ENCODE peak calls at places on chromosome X, in seven cellular contexts. O is fibroblast of lung, N is PC-3, R is GM23338, V is AG04449, F is cardiac muscle cell, P is brain microvascular endothelial cell. U is an unnamed sample.

GRCh38 chrX:47179221-47179927 is 14.3 kb upstream of the UBA1 start:
- DNase-seq in R (no peak), P (no peak), O (peak), N (peak), F (no peak), V (no peak), U (no peak)

GRCh38 chrX:7061429-7061828 is 86.1 kb upstream of the STS start:
- DNase-seq in V (no peak), P (no peak), N (peak), O (no peak), R (no peak), F (no peak), U (no peak)

GRCh38 chrX:63889001-63889400 is 104.0 kb upstream of the ARHGEF9 start:
- DNase-seq in R (no peak), P (peak), F (no peak), V (peak), N (peak), O (peak), U (no peak)

GRCh38 chrX:77003956-77004355 is 443.2 kb upstream of the FGF16 start:
- DNase-seq in P (no peak), R (no peak), N (peak), O (peak), V (no peak), F (no peak), U (no peak)

GRCh38 chrX:47232803-47233332 is at the start of gene USP11:
- DNase-seq in V (no peak), P (peak), O (peak), F (peak), R (peak), N (peak), U (peak)

GRCh38 chrX:97616883-97617510 is 733.3 kb downstream of the RPA4 start:
- DNase-seq in P (peak), N (peak), R (no peak), F (no peak), V (peak), O (peak), U (peak)

GRCh38 chrX:84144281-84144680 is 43.7 kb downstream of the RPS6KA6 start:
- DNase-seq in V (no peak), R (no peak), O (peak), P (no peak), N (no peak), F (no peak), U (no peak)

GRCh38 chrX:88437563-88437962 is 309.5 kb upstream of the CPXCR1 start:
- DNase-seq in F (no peak), N (no peak), R (no peak), V (no peak), O (no peak), P (no peak), U (no peak)

GRCh38 chrX:26783512-26784225 is 567.7 kb downstream of the MAGEB5 start:
- DNase-seq in R (peak), P (peak), O (peak), F (peak), N (peak), V (no peak), U (peak)

GRCh38 chrX:19556202-19556601 is 40.9 kb upstream of the MAP3K15 start:
- DNase-seq in O (no peak), P (no peak), F (no peak), V (no peak), R (no peak), N (no peak), U (no peak)

GRCh38 chrX:139759637-139760036 is 51.7 kb upstream of the MCF2 start:
- DNase-seq in O (peak), V (no peak), F (peak), R (peak), N (peak), P (peak), U (no peak)

GRCh38 chrX:36961590-36961989 is 46.6 kb upstream of the FAM47C start:
- DNase-seq in R (no peak), P (no peak), V (no peak), N (peak), O (no peak), F (no peak), U (no peak)

GRCh38 chrX:49183701-49184281 is 2.4 kb downstream of the PRICKLE3 start:
- DNase-seq in N (no peak), V (no peak), R (no peak), F (no peak), O (no peak), P (no peak), U (no peak)

GRCh38 chrX:139734996-139735395 is 27.0 kb upstream of the MCF2 start:
- DNase-seq in P (no peak), N (no peak), O (no peak), R (no peak), V (no peak), F (no peak), U (no peak)

GRCh38 chrX:132071260-132071659 is 48.2 kb downstream of the STK26 start:
- DNase-seq in P (no peak), N (peak), O (peak), V (no peak), R (peak), F (peak), U (no peak)

GRCh38 chrX:22389544-22390243 is 117.0 kb downstream of the CBLL2 start:
- DNase-seq in O (peak), P (peak), F (no peak), R (no peak), N (peak), V (peak), U (no peak)

GRCh38 chrX:107429090-107429489 is 20.4 kb upstream of the FRMPD3 start:
- DNase-seq in N (peak), P (no peak), R (peak), O (no peak), F (peak), V (no peak), U (peak)

GRCh38 chrX:108397627-108398392 is 40.4 kb downstream of the COL4A6 start:
- DNase-seq in O (peak), N (peak), P (peak), R (no peak), F (no peak), V (no peak), U (no peak)

GRCh38 chrX:45711231-45711630 is 510.6 kb upstream of the DIPK2B start:
- DNase-seq in R (no peak), P (no peak), O (peak), V (no peak), F (no peak), N (peak), U (no peak)

GRCh38 chrX:54944816-54945215 is 24.2 kb downstream of the TRO start:
- DNase-seq in O (no peak), P (no peak), V (no peak), N (no peak), F (no peak), R (no peak), U (no peak)

GRCh38 chrX:49041683-49042529 is 1.3 kb downstream of the TFE3 start:
- DNase-seq in V (no peak), R (peak), P (peak), F (no peak), O (peak), N (peak), U (no peak)

GRCh38 chrX:130299279-130300009 is 30.7 kb upstream of the ZNF280C start:
- DNase-seq in V (no peak), N (no peak), P (no peak), R (peak), O (no peak), F (peak), U (no peak)

GRCh38 chrX:150211988-150212387 is 151.1 kb upstream of the MAMLD1 start:
- DNase-seq in P (peak), R (no peak), V (no peak), N (peak), F (no peak), O (peak), U (no peak)

GRCh38 chrX:106608016-106608415 is 3.8 kb upstream of the RADX start:
- DNase-seq in P (no peak), F (no peak), O (no peak), V (no peak), R (peak), N (no peak), U (no peak)

GRCh38 chrX:43706786-43707185 is 50.7 kb downstream of the MAOA start:
- DNase-seq in O (no peak), V (no peak), R (no peak), F (no peak), P (no peak), N (peak), U (no peak)

GRCh38 chrX:108537005-108537404 is 97.4 kb downstream of the COL4A5 start:
- DNase-seq in P (peak), V (no peak), F (peak), R (peak), N (peak), O (peak), U (peak)

GRCh38 chrX:149937881-149938426 is 337 bp downstream of the EOLA2 start:
- DNase-seq in O (peak), N (no peak), V (no peak), R (peak), F (no peak), P (no peak), U (no peak)

GRCh38 chrX:123504047-123504446 is 228.8 kb downstream of the THOC2 start:
- DNase-seq in N (no peak), F (no peak), V (no peak), P (no peak), R (no peak), O (peak), U (no peak)

GRCh38 chrX:70041993-70042392 is 7.7 kb downstream of the AWAT2 start:
- DNase-seq in F (no peak), R (no peak), N (no peak), V (no peak), P (no peak), O (no peak), U (no peak)

GRCh38 chrX:135543924-135544323 is 23.5 kb downstream of the INTS6L start:
- DNase-seq in N (no peak), O (no peak), F (no peak), V (no peak), P (no peak), R (peak), U (no peak)

GRCh38 chrX:139692506-139692849 is 15.5 kb downstream of the MCF2 start:
- DNase-seq in F (no peak), R (peak), V (no peak), P (no peak), N (no peak), O (no peak), U (no peak)

GRCh38 chrX:120642871-120643270 is 13.0 kb upstream of the C1GALT1C1 start:
- DNase-seq in P (no peak), V (no peak), R (no peak), O (no peak), N (no peak), F (no peak), U (no peak)

GRCh38 chrX:30693999-30694650 is 40.9 kb downstream of the GK start:
- DNase-seq in O (no peak), F (no peak), V (no peak), P (no peak), N (no peak), R (no peak), U (no peak)

GRCh38 chrX:129139837-129140679 is 383.2 kb downstream of the SMARCA1 start:
- DNase-seq in F (no peak), R (no peak), P (peak), V (no peak), O (peak), N (peak), U (no peak)

GRCh38 chrX:108025954-108026616 is 18.8 kb upstream of the VSIG1 start:
- DNase-seq in O (no peak), V (no peak), R (no peak), F (no peak), P (no peak), N (peak), U (no peak)

DNA sequence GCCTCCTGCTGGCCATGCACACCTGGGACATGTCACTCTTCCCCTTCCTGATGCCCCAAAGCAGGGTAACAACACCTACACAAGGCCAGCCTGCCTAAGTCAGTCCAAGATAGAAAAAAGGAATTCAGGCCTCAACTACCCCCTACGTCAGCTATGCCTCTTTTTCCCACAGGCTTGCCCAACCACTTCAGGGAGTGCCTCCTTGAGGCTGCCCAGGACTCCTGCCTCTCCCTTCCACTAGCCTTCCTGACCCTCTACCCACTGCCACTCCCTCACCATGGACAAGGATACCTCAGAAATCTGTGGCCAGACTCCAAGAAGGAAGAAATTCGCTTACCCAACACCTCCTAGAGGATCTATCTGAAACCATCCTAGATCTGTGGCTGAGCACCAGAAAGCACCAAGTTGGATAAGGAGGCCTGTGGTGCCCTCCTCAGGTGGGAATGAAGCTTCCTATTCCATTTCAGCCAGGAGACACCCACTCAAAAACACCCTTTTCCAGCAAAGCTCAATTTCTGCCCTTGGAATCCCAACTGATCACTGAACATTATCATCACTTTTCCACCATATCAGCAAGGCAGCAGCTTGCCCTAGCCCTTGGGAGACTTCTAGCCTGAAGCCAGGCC is 1.8 kb downstream of the KDM5C start:
- DNase-seq in R (no peak), N (peak), P (no peak), F (peak), O (no peak), V (no peak), U (no peak)
- H3K4me3 ChIP-seq in R (peak), N (peak), P (peak), F (peak), O (peak), V (peak), U (peak)

GRCh38 chrX:11427082-11428033 is 134.1 kb downstream of the AMELX start:
- DNase-seq in R (peak), O (no peak), P (no peak), N (peak), V (no peak), F (peak), U (no peak)
- TF ChIP-seq CTCF in R (peak), O (peak), P (peak), N (peak), V (peak), F (peak), U (no peak)

GRCh38 chrX:24478516-24478915 is 13.4 kb downstream of the PDK3 start:
- DNase-seq in P (no peak), F (no peak), O (no peak), V (no peak), R (no peak), N (no peak), U (no peak)
- H3K4me3 ChIP-seq in P (no peak), F (no peak), O (no peak), V (no peak), R (no peak), N (no peak), U (no peak)

GRCh38 chrX:102863735-102864134 is 73.3 kb upstream of the RAB40AL start:
- DNase-seq in P (peak), F (peak), R (peak), N (peak), O (peak), V (no peak), U (peak)
- TF ChIP-seq CTCF in P (peak), F (peak), R (peak), N (peak), O (peak), V (peak), U (peak)

DNA sequence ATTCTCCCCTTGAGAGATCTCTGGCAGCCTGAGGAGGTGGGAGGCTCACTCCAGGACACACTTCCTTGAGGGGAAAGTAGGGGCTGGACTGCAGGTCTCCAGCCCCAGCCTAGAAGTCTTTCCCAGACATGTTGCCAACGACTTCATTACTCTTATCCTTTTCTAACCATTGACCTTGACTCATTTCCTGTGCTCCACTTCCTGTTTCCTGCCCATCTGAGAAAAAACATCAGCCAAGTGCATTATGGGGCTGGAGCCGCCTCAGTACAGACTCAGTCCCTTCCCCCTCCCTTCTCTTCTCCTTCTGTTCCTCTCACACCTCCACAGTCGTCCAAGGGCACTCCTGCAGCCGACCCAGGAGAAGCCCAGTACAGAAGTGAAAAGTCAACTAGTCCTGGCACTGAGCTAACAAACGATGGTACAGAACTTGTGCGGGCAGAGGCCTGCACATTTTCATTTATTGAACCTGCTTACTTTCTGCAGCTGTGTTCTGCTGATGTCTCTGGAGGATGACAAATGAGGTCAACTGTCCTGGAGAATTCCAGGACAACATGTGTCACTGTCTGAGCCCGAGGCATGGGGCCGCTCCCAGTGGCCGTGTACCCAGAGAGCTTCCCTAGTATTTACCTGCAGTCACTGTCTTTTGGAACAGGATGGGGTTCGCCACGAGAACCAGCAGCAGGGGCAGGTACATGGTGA is 20.1 kb downstream of the GPR143 start:
- DNase-seq in V (no peak), O (peak), N (no peak), P (peak), F (no peak), R (no peak), U (no peak)
- H3K4me3 ChIP-seq in V (no peak), O (no peak), N (no peak), P (no peak), F (no peak), R (no peak), U (no peak)

DNA sequence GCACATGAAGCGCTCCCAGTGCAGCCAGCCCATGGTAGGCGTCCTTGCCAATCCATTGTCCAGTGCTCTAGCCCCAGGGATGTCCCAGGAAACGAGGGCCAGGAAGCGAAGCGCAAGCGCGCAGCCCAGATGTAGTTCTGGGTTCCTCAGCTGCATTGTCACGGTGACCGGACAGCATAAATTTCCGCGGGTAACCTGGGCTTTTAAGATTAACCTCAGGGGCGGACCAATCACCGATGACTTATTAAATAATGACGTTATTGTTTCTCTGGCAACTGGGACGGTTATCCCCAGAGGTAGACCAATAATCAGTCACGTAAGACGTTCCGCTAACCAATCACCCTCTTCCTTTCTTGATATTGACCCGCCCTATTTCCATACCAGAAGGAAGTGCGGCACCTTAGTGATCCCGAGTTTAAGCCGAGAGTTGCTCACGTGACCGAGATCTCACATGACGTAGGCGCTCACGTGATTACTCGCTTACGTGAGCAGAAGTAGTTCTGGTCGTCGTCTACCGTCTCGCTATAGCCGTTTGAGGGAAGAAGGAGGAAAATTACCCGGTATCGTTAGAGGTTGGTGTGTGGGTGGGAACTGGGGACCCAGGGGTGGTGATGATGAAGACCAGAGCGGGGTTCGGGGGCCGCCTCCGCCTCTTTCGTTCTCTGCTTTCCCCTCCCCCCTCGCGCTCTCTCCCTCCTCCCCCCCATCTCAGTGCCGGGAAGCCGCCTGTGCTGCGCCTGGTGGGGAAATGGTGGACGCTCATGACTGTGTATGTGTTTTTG is at the start of the genes GLA and HNRNPH2:
- DNase-seq in N (peak), F (peak), O (peak), V (peak), R (peak), P (peak), U (peak)
- TF ChIP-seq CTCF in N (no peak), F (no peak), O (no peak), V (peak), R (no peak), P (peak), U (peak)

U was measured in GM12864.